ENCODE peak calls at places on chromosomes 5 and 9, in nine cellular contexts. E, C, F, V, Q, L, W, D and M are unnamed samples.

GRCh38 chr5:108801776-108802175 is 54.1 kb downstream of the FER start:
- DNase-seq in E (no peak), W (no peak), V (peak), Q (no peak), L (peak), D (no peak), C (peak), F (peak), M (no peak)

GRCh38 chr5:153534102-153534501 is 43.6 kb downstream of the GRIA1 start:
- DNase-seq in W (no peak), L (no peak), D (no peak), V (no peak), Q (no peak), F (no peak), C (no peak), E (no peak), M (no peak)

GRCh38 chr9:135300346-135301141 is 179.0 kb upstream of the PPP1R26 start:
- DNase-seq in L (no peak), W (peak), C (no peak), F (no peak), Q (no peak), D (no peak), E (no peak), V (no peak), M (no peak)

GRCh38 chr9:87678650-87679355 is 47.1 kb upstream of the CTSL start:
- DNase-seq in F (peak), L (peak), V (peak), W (no peak), D (peak), C (peak), E (peak), Q (peak), M (peak)

GRCh38 chr5:86880785-86881492 is 263.2 kb downstream of the COX7C start:
- DNase-seq in Q (peak), C (peak), F (peak), D (no peak), W (no peak), L (peak), V (peak), E (peak), M (peak)

GRCh38 chr5:56735845-56736641 is 79.3 kb upstream of the MAP3K1 start:
- DNase-seq in Q (no peak), L (no peak), F (no peak), W (no peak), V (no peak), C (no peak), E (no peak), D (no peak), M (no peak)

GRCh38 chr9:121945849-121946248 is 147.3 kb downstream of the TTLL11 start:
- DNase-seq in D (no peak), E (no peak), V (peak), L (peak), C (peak), W (no peak), F (no peak), Q (no peak), M (no peak)

GRCh38 chr9:112006361-112007020 is 109.9 kb downstream of the UGCG start:
- DNase-seq in V (no peak), C (no peak), L (no peak), F (no peak), W (no peak), D (no peak), Q (no peak), E (no peak), M (no peak)

GRCh38 chr9:129412814-129413536 is 207.9 kb downstream of the C9orf50 start:
- DNase-seq in F (peak), W (peak), D (peak), V (peak), L (peak), C (peak), Q (peak), E (peak), M (no peak)

GRCh38 chr5:163912023-163912422 is 406.6 kb downstream of the MAT2B start:
- DNase-seq in D (no peak), C (no peak), V (no peak), Q (no peak), F (no peak), L (no peak), W (no peak), E (no peak), M (no peak)

GRCh38 chr5:58925627-58926545 is 343.0 kb downstream of the RAB3C start:
- DNase-seq in D (no peak), L (no peak), F (peak), W (no peak), E (no peak), Q (no peak), C (no peak), V (no peak), M (no peak)

GRCh38 chr5:68534131-68534940 is 318.8 kb downstream of the PIK3R1 start:
- DNase-seq in F (peak), Q (no peak), V (peak), E (no peak), L (no peak), W (no peak), D (peak), C (peak), M (peak)

GRCh38 chr9:107674937-107675277 is 185.3 kb upstream of the KLF4 start:
- DNase-seq in D (no peak), W (no peak), Q (peak), V (no peak), E (no peak), C (no peak), L (no peak), F (no peak), M (no peak)

GRCh38 chr5:178304761-178305645 is 72.4 kb upstream of the PHYKPL start:
- DNase-seq in W (no peak), F (no peak), V (no peak), L (no peak), E (no peak), Q (no peak), D (no peak), C (no peak), M (peak)

GRCh38 chr5:176611435-176611834 is 1.5 kb upstream of the GPRIN1 start:
- DNase-seq in C (peak), W (no peak), E (peak), D (peak), Q (peak), L (peak), F (peak), V (peak), M (peak)

GRCh38 chr5:81225463-81225862 is 7.7 kb upstream of the CKMT2 start:
- DNase-seq in D (no peak), W (no peak), E (no peak), C (no peak), L (no peak), Q (no peak), F (no peak), V (no peak), M (no peak)

GRCh38 chr5:97531549-97531948 is 348.5 kb upstream of the RIOK2 start:
- DNase-seq in F (no peak), L (no peak), D (no peak), Q (no peak), C (no peak), E (no peak), W (no peak), V (no peak), M (no peak)

GRCh38 chr5:125695994-125696679 is 727.1 kb upstream of the GRAMD2B start:
- DNase-seq in C (no peak), Q (no peak), E (no peak), D (no peak), F (peak), L (peak), W (no peak), V (no peak), M (no peak)

GRCh38 chr5:150146235-150146634 is 9.4 kb downstream of the PDGFRB start:
- DNase-seq in C (no peak), D (no peak), F (no peak), W (no peak), L (no peak), V (no peak), E (no peak), Q (no peak), M (no peak)

GRCh38 chr5:132225165-132226032 is 2.3 kb downstream of the P4HA2 start:
- DNase-seq in D (peak), V (peak), F (no peak), C (peak), Q (peak), L (peak), E (peak), W (peak), M (no peak)

GRCh38 chr5:64972591-64972990 is 203.9 kb downstream of the CWC27 start:
- DNase-seq in C (no peak), V (peak), L (peak), Q (no peak), F (no peak), D (no peak), W (no peak), E (no peak), M (no peak)

GRCh38 chr5:30040483-30041116 is 1152.9 kb upstream of the CDH6 start:
- DNase-seq in D (no peak), W (no peak), F (peak), L (peak), C (peak), V (peak), E (no peak), Q (no peak), M (peak)

GRCh38 chr5:143976055-143976454 is 164.1 kb downstream of the HMHB1 start:
- DNase-seq in C (no peak), D (no peak), E (no peak), W (no peak), Q (no peak), L (peak), F (no peak), V (no peak), M (no peak)

GRCh38 chr5:148998174-148998797 is 64.6 kb downstream of the SH3TC2 start:
- DNase-seq in C (peak), L (peak), Q (peak), V (peak), D (no peak), E (no peak), W (no peak), F (no peak), M (peak)

GRCh38 chr5:17012289-17012688 is 76.2 kb upstream of the MYO10 start:
- DNase-seq in L (peak), F (no peak), E (no peak), D (no peak), C (peak), V (peak), W (no peak), Q (no peak), M (peak)

GRCh38 chr9:14710804-14711203 is 11.7 kb downstream of the CER1 start:
- DNase-seq in W (no peak), E (no peak), F (peak), C (peak), D (no peak), Q (no peak), L (peak), V (peak), M (no peak)

GRCh38 chr9:98575379-98576346 is 133.1 kb downstream of the GABBR2 start:
- DNase-seq in D (peak), Q (no peak), L (peak), W (no peak), V (peak), C (peak), F (peak), E (no peak), M (no peak)

GRCh38 chr5:60801406-60802090 is 42.5 kb downstream of the ELOVL7 start:
- DNase-seq in E (no peak), Q (no peak), D (no peak), V (no peak), F (no peak), L (no peak), W (no peak), C (no peak), M (no peak)

GRCh38 chr9:125758986-125759811 is 12.0 kb downstream of the PBX3 start:
- DNase-seq in E (peak), C (no peak), Q (no peak), W (no peak), D (no peak), V (no peak), F (no peak), L (no peak), M (no peak)

GRCh38 chr5:93381057-93381456 is 200.0 kb downstream of the NR2F1-AS1 start:
- DNase-seq in F (no peak), L (peak), C (no peak), Q (no peak), E (no peak), V (peak), D (no peak), W (no peak), M (no peak)

GRCh38 chr9:133761641-133762248 is 23.6 kb upstream of the SARDH start:
- DNase-seq in Q (no peak), E (no peak), D (peak), C (no peak), W (peak), L (no peak), F (no peak), V (no peak), M (no peak)

GRCh38 chr9:38422555-38423245 is 1.6 kb downstream of the IGFBPL1 start:
- DNase-seq in C (no peak), V (no peak), Q (no peak), F (no peak), W (no peak), E (no peak), L (no peak), D (no peak), M (no peak)

GRCh38 chr9:38421498-38422211 is 2.6 kb downstream of the IGFBPL1 start:
- DNase-seq in C (no peak), V (no peak), E (no peak), F (no peak), W (no peak), D (no peak), L (no peak), Q (no peak), M (no peak)

GRCh38 chr9:38423273-38423938 is 848 bp downstream of the IGFBPL1 start:
- DNase-seq in Q (no peak), L (no peak), F (no peak), V (no peak), C (no peak), W (no peak), E (no peak), D (no peak), M (no peak)

GRCh38 chr9:38424918-38425317 is 664 bp upstream of the IGFBPL1 start:
- DNase-seq in D (no peak), Q (no peak), L (no peak), V (no peak), C (no peak), W (no peak), F (no peak), E (no peak), M (no peak)

GRCh38 chr9:38423939-38424843 is at the start of gene IGFBPL1:
- DNase-seq in L (no peak), E (no peak), F (no peak), V (no peak), D (no peak), C (no peak), W (no peak), Q (no peak), M (no peak)
- H3K4me3 ChIP-seq in L (peak), E (peak), F (peak), V (peak), D (peak), C (no peak), W (peak), Q (no peak), M (peak)

DNA sequence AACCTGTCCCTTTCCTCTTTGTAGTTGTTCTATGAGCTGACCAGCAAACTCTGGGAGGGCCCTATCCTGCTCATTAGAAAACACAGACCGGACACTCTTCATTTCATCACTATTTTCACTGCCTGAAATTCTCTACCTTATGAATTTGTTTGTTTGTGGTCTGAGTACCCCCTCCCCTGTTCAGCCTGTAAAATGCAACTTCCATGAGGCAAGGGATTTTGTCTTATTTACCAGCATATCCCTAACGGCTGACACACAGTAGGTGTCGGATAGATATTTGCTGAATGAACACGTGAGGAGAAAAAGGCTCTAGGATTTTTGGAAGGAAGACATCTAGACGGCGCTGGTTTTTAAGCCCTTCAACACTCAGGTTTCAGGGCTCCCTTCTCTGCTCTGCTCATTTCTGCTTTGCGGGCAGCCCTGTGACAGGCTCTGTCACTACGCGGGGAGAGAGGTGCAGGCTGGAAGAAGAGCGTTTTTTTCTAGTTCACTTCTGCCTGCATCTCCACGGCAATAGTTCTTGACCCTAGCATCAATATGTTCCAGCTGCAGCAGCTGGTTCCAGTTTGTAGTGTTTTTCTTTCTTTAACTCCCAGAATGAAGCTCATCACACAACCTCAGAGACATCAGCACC is 41.0 kb downstream of the KCNMB1 start:
- DNase-seq in W (no peak), C (peak), D (no peak), L (no peak), Q (no peak), E (no peak), F (no peak), V (no peak), M (no peak)
- TF ChIP-seq CTCF in W (no peak), C (peak), D (peak), L (no peak), Q (peak), E (peak), F (no peak), V (peak), M (no peak)

GRCh38 chr9:137453643-137454081 is 5.5 kb downstream of the NSMF start:
- DNase-seq in Q (peak), W (peak), L (peak), E (peak), C (peak), V (peak), F (no peak), D (peak), M (peak)

GRCh38 chr9:137451976-137452760 is 7.0 kb downstream of the NSMF start:
- DNase-seq in W (peak), F (no peak), E (no peak), C (no peak), Q (no peak), L (no peak), D (no peak), V (no peak), M (no peak)

GRCh38 chr9:137454506-137455360 is 4.4 kb downstream of the NSMF start:
- DNase-seq in L (no peak), Q (no peak), W (peak), V (no peak), D (peak), C (no peak), E (no peak), F (no peak), M (no peak)

GRCh38 chr9:137454145-137454505 is 5.0 kb downstream of the NSMF start:
- DNase-seq in E (no peak), V (no peak), W (peak), L (no peak), C (peak), F (no peak), D (peak), Q (no peak), M (no peak)

GRCh38 chr9:137452761-137453642 is 6.1 kb downstream of the NSMF start:
- DNase-seq in D (no peak), L (no peak), C (no peak), F (no peak), E (no peak), Q (no peak), W (peak), V (no peak), M (no peak)
- H3K4me3 ChIP-seq in D (peak), L (no peak), C (no peak), F (no peak), E (no peak), Q (no peak), W (peak), V (peak), M (no peak)

DNA sequence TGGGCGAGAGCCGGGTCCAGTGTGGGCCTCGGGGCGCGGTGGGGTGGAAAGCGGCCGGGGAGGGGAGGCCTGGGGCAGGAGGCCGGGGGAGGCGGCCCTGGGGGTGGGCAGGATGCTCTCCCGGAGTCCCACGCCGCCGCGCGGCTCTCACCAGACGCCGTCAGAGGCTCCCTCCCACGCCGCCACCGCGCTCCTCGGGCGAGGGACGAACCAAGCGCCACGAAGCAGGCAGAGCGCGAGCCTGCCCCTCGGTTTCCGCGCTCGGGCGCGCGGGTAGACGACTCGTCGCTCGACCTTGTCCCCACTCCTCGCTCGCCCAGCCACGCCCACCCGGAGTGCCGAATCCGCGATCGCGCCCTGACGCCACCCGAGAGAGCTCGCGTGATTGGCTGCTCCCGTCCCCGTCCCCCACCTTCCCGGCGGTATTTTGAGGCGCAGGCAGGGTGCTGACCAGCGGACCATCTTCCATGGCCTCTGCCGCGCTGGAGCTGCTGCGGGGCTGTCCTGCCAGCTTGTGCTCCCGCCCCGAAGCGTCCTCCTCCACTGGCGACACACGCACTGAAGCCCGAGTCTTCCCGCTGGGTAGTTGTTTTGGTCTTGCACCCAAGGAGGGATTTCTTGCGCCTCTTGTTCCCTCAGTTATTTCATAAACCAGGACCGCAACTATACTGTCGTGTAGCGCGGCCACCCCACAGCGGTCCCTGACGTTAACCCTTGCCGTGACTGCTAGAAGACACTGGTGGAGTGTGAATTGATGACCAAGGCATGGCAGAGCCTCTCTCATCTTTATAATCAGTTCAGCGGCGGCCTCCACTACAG is at the start of gene GNE:
- DNase-seq in L (peak), D (peak), V (peak), Q (peak), E (peak), C (peak), F (peak), W (peak), M (no peak)
- TF ChIP-seq CTCF in L (no peak), D (no peak), V (no peak), Q (no peak), E (no peak), C (no peak), F (no peak), W (no peak), M (no peak)

GRCh38 chr9:21677834-21678233 is 124.6 kb upstream of the MTAP start:
- DNase-seq in F (no peak), L (peak), Q (no peak), C (peak), V (peak), D (no peak), E (no peak), W (no peak), M (no peak)
- H3K4me3 ChIP-seq in F (no peak), L (peak), Q (no peak), C (peak), V (peak), D (no peak), E (no peak), W (no peak), M (no peak)